ENCODE peak calls at places on chromosomes 11 and 22, in nine cellular contexts. One of them, this sample, is unnamed.
A peak's percentile ranks its signal among the peaks of the same experiment; 100 is the strongest.

GRCh38 chr11:14443642-14444041 is 56.0 kb downstream of the COPB1 start:
- DNase-seq in CD4-positive, alpha-beta T cell: no peak
- DNase-seq in ELR: peak; percentile 80
- DNase-seq in endodermal cell: no peak
- DNase-seq in central memory CD4-positive, alpha-beta T cell: no peak
- DNase-seq in mesothelial cell of epicardium: no peak
- DNase-seq in aorta: no peak
- DNase-seq in EL: peak; percentile 88
- DNase-seq in AG04449: no peak
- DNase-seq in this sample: no peak

GRCh38 chr22:48042621-48043395 is 1280.4 kb downstream of the TBC1D22A start:
- DNase-seq in CD4-positive, alpha-beta T cell: no peak
- DNase-seq in ELR: no peak
- DNase-seq in endodermal cell: no peak
- DNase-seq in central memory CD4-positive, alpha-beta T cell: no peak
- DNase-seq in mesothelial cell of epicardium: no peak
- DNase-seq in aorta: no peak
- DNase-seq in EL: no peak
- DNase-seq in AG04449: no peak
- DNase-seq in this sample: no peak

GRCh38 chr22:24187731-24188644 is 6.7 kb downstream of the SUSD2 start:
- DNase-seq in CD4-positive, alpha-beta T cell: no peak
- DNase-seq in ELR: no peak
- DNase-seq in endodermal cell: no peak
- DNase-seq in central memory CD4-positive, alpha-beta T cell: no peak
- DNase-seq in mesothelial cell of epicardium: no peak
- DNase-seq in aorta: no peak
- DNase-seq in EL: no peak
- DNase-seq in AG04449: no peak
- DNase-seq in this sample: no peak

GRCh38 chr11:111123463-111124398 is 121.8 kb upstream of the POU2AF2 start:
- DNase-seq in CD4-positive, alpha-beta T cell: no peak
- DNase-seq in ELR: no peak
- DNase-seq in endodermal cell: peak; percentile 47
- DNase-seq in central memory CD4-positive, alpha-beta T cell: no peak
- DNase-seq in mesothelial cell of epicardium: no peak
- DNase-seq in aorta: no peak
- DNase-seq in EL: no peak
- DNase-seq in AG04449: no peak
- DNase-seq in this sample: no peak

GRCh38 chr11:129093283-129093682 is 98.8 kb downstream of the ARHGAP32 start:
- DNase-seq in CD4-positive, alpha-beta T cell: no peak
- DNase-seq in ELR: no peak
- DNase-seq in endodermal cell: no peak
- DNase-seq in central memory CD4-positive, alpha-beta T cell: no peak
- DNase-seq in mesothelial cell of epicardium: no peak
- DNase-seq in aorta: no peak
- DNase-seq in EL: no peak
- DNase-seq in AG04449: no peak
- DNase-seq in this sample: no peak

GRCh38 chr11:116901211-116901610 is 63.8 kb upstream of the APOA1 start:
- DNase-seq in CD4-positive, alpha-beta T cell: no peak
- DNase-seq in ELR: no peak
- DNase-seq in endodermal cell: no peak
- DNase-seq in central memory CD4-positive, alpha-beta T cell: no peak
- DNase-seq in mesothelial cell of epicardium: no peak
- DNase-seq in aorta: no peak
- DNase-seq in EL: no peak
- DNase-seq in AG04449: no peak
- DNase-seq in this sample: no peak

GRCh38 chr22:40452730-40453487 is 82.5 kb downstream of the SGSM3 start:
- DNase-seq in CD4-positive, alpha-beta T cell: no peak
- DNase-seq in ELR: no peak
- DNase-seq in endodermal cell: no peak
- DNase-seq in central memory CD4-positive, alpha-beta T cell: no peak
- DNase-seq in mesothelial cell of epicardium: no peak
- DNase-seq in aorta: no peak
- DNase-seq in EL: no peak
- DNase-seq in AG04449: no peak
- DNase-seq in this sample: no peak

GRCh38 chr22:37616205-37617083 is 7.8 kb downstream of the GGA1 start:
- DNase-seq in CD4-positive, alpha-beta T cell: no peak
- DNase-seq in ELR: no peak
- DNase-seq in endodermal cell: no peak
- DNase-seq in central memory CD4-positive, alpha-beta T cell: no peak
- DNase-seq in mesothelial cell of epicardium: no peak
- DNase-seq in aorta: peak; percentile 43
- DNase-seq in EL: no peak
- DNase-seq in AG04449: no peak
- DNase-seq in this sample: no peak

GRCh38 chr11:72787262-72788104 is 6.4 kb downstream of the STARD10 start:
- DNase-seq in CD4-positive, alpha-beta T cell: no peak
- DNase-seq in ELR: peak; percentile 18
- DNase-seq in endodermal cell: peak; percentile 97
- DNase-seq in central memory CD4-positive, alpha-beta T cell: no peak
- DNase-seq in mesothelial cell of epicardium: no peak
- DNase-seq in aorta: no peak
- DNase-seq in EL: no peak
- DNase-seq in AG04449: no peak
- DNase-seq in this sample: no peak

GRCh38 chr11:129390303-129390816 is 14.7 kb downstream of the BARX2 start:
- DNase-seq in CD4-positive, alpha-beta T cell: no peak
- DNase-seq in ELR: no peak
- DNase-seq in endodermal cell: no peak
- DNase-seq in central memory CD4-positive, alpha-beta T cell: no peak
- DNase-seq in mesothelial cell of epicardium: no peak
- DNase-seq in aorta: no peak
- DNase-seq in EL: no peak
- DNase-seq in AG04449: no peak
- DNase-seq in this sample: no peak

GRCh38 chr11:73143126-73143838 is 1.2 kb upstream of the FCHSD2 start:
- DNase-seq in CD4-positive, alpha-beta T cell: no peak
- DNase-seq in ELR: peak; percentile 5
- DNase-seq in endodermal cell: no peak
- DNase-seq in central memory CD4-positive, alpha-beta T cell: no peak
- DNase-seq in mesothelial cell of epicardium: no peak
- DNase-seq in aorta: no peak
- DNase-seq in EL: no peak
- DNase-seq in AG04449: no peak
- DNase-seq in this sample: no peak

GRCh38 chr11:84468255-84468654 is 1158.9 kb downstream of the DLG2 start:
- DNase-seq in CD4-positive, alpha-beta T cell: no peak
- DNase-seq in ELR: no peak
- DNase-seq in endodermal cell: no peak
- DNase-seq in central memory CD4-positive, alpha-beta T cell: no peak
- DNase-seq in mesothelial cell of epicardium: no peak
- DNase-seq in aorta: no peak
- DNase-seq in EL: no peak
- DNase-seq in AG04449: no peak
- DNase-seq in this sample: no peak

GRCh38 chr11:14237333-14237988 is 121.5 kb downstream of the RRAS2 start:
- DNase-seq in CD4-positive, alpha-beta T cell: no peak
- DNase-seq in ELR: no peak
- DNase-seq in endodermal cell: no peak
- DNase-seq in central memory CD4-positive, alpha-beta T cell: no peak
- DNase-seq in mesothelial cell of epicardium: no peak
- DNase-seq in aorta: no peak
- DNase-seq in EL: no peak
- DNase-seq in AG04449: no peak
- DNase-seq in this sample: no peak

GRCh38 chr11:106156290-106156937 is 79.0 kb downstream of the AASDHPPT start:
- DNase-seq in CD4-positive, alpha-beta T cell: no peak
- DNase-seq in ELR: peak; percentile 65
- DNase-seq in endodermal cell: peak; percentile 53
- DNase-seq in central memory CD4-positive, alpha-beta T cell: no peak
- DNase-seq in mesothelial cell of epicardium: no peak
- DNase-seq in aorta: no peak
- DNase-seq in EL: peak; percentile 57
- DNase-seq in AG04449: peak; percentile 31
- DNase-seq in this sample: no peak

GRCh38 chr11:76744186-76745058 is 38.7 kb upstream of the TSKU start:
- DNase-seq in CD4-positive, alpha-beta T cell: no peak
- DNase-seq in ELR: peak; percentile 48
- DNase-seq in endodermal cell: no peak
- DNase-seq in central memory CD4-positive, alpha-beta T cell: no peak
- DNase-seq in mesothelial cell of epicardium: no peak
- DNase-seq in aorta: no peak
- DNase-seq in EL: peak; percentile 36
- DNase-seq in AG04449: no peak
- DNase-seq in this sample: no peak

GRCh38 chr11:36312593-36312990 is 16.5 kb downstream of the PRR5L start:
- DNase-seq in CD4-positive, alpha-beta T cell: no peak
- DNase-seq in ELR: peak; percentile 91
- DNase-seq in endodermal cell: no peak
- DNase-seq in central memory CD4-positive, alpha-beta T cell: no peak
- DNase-seq in mesothelial cell of epicardium: no peak
- DNase-seq in aorta: no peak
- DNase-seq in EL: peak; percentile 86
- DNase-seq in AG04449: no peak
- DNase-seq in this sample: no peak

GRCh38 chr11:47373876-47374820 is 4.2 kb downstream of the SPI1 start:
- DNase-seq in CD4-positive, alpha-beta T cell: peak; percentile 79
- DNase-seq in ELR: peak; percentile 80
- DNase-seq in endodermal cell: peak; percentile 96
- DNase-seq in central memory CD4-positive, alpha-beta T cell: peak; percentile 76
- DNase-seq in mesothelial cell of epicardium: peak; percentile 80
- DNase-seq in aorta: peak; percentile 97
- DNase-seq in EL: peak; percentile 71
- DNase-seq in AG04449: no peak
- DNase-seq in this sample: peak; percentile 87

GRCh38 chr11:70255717-70256116 is 14.8 kb upstream of the PPFIA1 start:
- DNase-seq in CD4-positive, alpha-beta T cell: no peak
- DNase-seq in ELR: no peak
- DNase-seq in endodermal cell: no peak
- DNase-seq in central memory CD4-positive, alpha-beta T cell: no peak
- DNase-seq in mesothelial cell of epicardium: no peak
- DNase-seq in aorta: no peak
- DNase-seq in EL: no peak
- DNase-seq in AG04449: no peak
- DNase-seq in this sample: no peak

GRCh38 chr11:79344765-79345164 is 96.1 kb downstream of the TENM4 start:
- DNase-seq in CD4-positive, alpha-beta T cell: no peak
- DNase-seq in ELR: no peak
- DNase-seq in endodermal cell: no peak
- DNase-seq in central memory CD4-positive, alpha-beta T cell: no peak
- DNase-seq in mesothelial cell of epicardium: no peak
- DNase-seq in aorta: no peak
- DNase-seq in EL: no peak
- DNase-seq in AG04449: no peak
- DNase-seq in this sample: no peak

GRCh38 chr22:21942407-21942895 is 10.2 kb downstream of the PPM1F start:
- DNase-seq in CD4-positive, alpha-beta T cell: no peak
- DNase-seq in ELR: peak; percentile 93
- DNase-seq in endodermal cell: no peak
- DNase-seq in central memory CD4-positive, alpha-beta T cell: no peak
- DNase-seq in mesothelial cell of epicardium: no peak
- DNase-seq in aorta: peak; percentile 91
- DNase-seq in EL: peak; percentile 91
- DNase-seq in AG04449: no peak
- DNase-seq in this sample: no peak

GRCh38 chr22:33825761-33826160 is 94.5 kb downstream of the LARGE1 start:
- DNase-seq in CD4-positive, alpha-beta T cell: no peak
- DNase-seq in ELR: no peak
- DNase-seq in endodermal cell: no peak
- DNase-seq in central memory CD4-positive, alpha-beta T cell: no peak
- DNase-seq in mesothelial cell of epicardium: no peak
- DNase-seq in aorta: no peak
- DNase-seq in EL: no peak
- DNase-seq in AG04449: no peak
- DNase-seq in this sample: no peak

GRCh38 chr11:32386770-32387377 is 48.5 kb downstream of the WT1 start:
- DNase-seq in CD4-positive, alpha-beta T cell: no peak
- DNase-seq in ELR: peak; percentile 59
- DNase-seq in endodermal cell: no peak
- DNase-seq in central memory CD4-positive, alpha-beta T cell: no peak
- DNase-seq in mesothelial cell of epicardium: no peak
- DNase-seq in aorta: no peak
- DNase-seq in EL: peak; percentile 42
- DNase-seq in AG04449: no peak
- DNase-seq in this sample: no peak

GRCh38 chr11:109960831-109961230 is 132.4 kb upstream of the ZC3H12C start:
- DNase-seq in CD4-positive, alpha-beta T cell: no peak
- DNase-seq in ELR: no peak
- DNase-seq in endodermal cell: peak; percentile 45
- DNase-seq in central memory CD4-positive, alpha-beta T cell: no peak
- DNase-seq in mesothelial cell of epicardium: no peak
- DNase-seq in aorta: no peak
- DNase-seq in EL: peak; percentile 45
- DNase-seq in AG04449: peak; percentile 59
- DNase-seq in this sample: no peak

GRCh38 chr11:363948-364761 is 5.1 kb upstream of the B4GALNT4 start:
- DNase-seq in CD4-positive, alpha-beta T cell: peak; percentile 71
- DNase-seq in ELR: peak; percentile 65
- DNase-seq in endodermal cell: peak; percentile 85
- DNase-seq in central memory CD4-positive, alpha-beta T cell: peak; percentile 62
- DNase-seq in mesothelial cell of epicardium: no peak
- DNase-seq in aorta: peak; percentile 78
- DNase-seq in EL: peak; percentile 61
- DNase-seq in AG04449: no peak
- DNase-seq in this sample: peak; percentile 79

GRCh38 chr11:69213315-69213714 is 57.6 kb downstream of the SMIM38 start:
- DNase-seq in CD4-positive, alpha-beta T cell: no peak
- DNase-seq in ELR: no peak
- DNase-seq in endodermal cell: peak; percentile 20
- DNase-seq in central memory CD4-positive, alpha-beta T cell: no peak
- DNase-seq in mesothelial cell of epicardium: no peak
- DNase-seq in aorta: peak; percentile 25
- DNase-seq in EL: no peak
- DNase-seq in AG04449: no peak
- DNase-seq in this sample: no peak

GRCh38 chr22:19789406-19789805 is 28.8 kb downstream of the TBX1 start:
- DNase-seq in CD4-positive, alpha-beta T cell: no peak
- DNase-seq in ELR: no peak
- DNase-seq in endodermal cell: no peak
- DNase-seq in central memory CD4-positive, alpha-beta T cell: no peak
- DNase-seq in mesothelial cell of epicardium: no peak
- DNase-seq in aorta: no peak
- DNase-seq in EL: no peak
- DNase-seq in AG04449: no peak
- DNase-seq in this sample: no peak

GRCh38 chr22:37329239-37330140 is 47.2 kb downstream of the CYTH4 start:
- DNase-seq in CD4-positive, alpha-beta T cell: no peak
- DNase-seq in ELR: peak; percentile 95
- DNase-seq in endodermal cell: no peak
- DNase-seq in central memory CD4-positive, alpha-beta T cell: no peak
- DNase-seq in mesothelial cell of epicardium: no peak
- DNase-seq in aorta: no peak
- DNase-seq in EL: peak; percentile 85
- DNase-seq in AG04449: no peak
- DNase-seq in this sample: no peak

GRCh38 chr11:76314741-76315090 is 66.2 kb downstream of the THAP12 start:
- DNase-seq in CD4-positive, alpha-beta T cell: no peak
- DNase-seq in ELR: peak; percentile 73
- DNase-seq in endodermal cell: peak; percentile 61
- DNase-seq in central memory CD4-positive, alpha-beta T cell: no peak
- DNase-seq in mesothelial cell of epicardium: no peak
- DNase-seq in aorta: no peak
- DNase-seq in EL: peak; percentile 66
- DNase-seq in AG04449: peak; percentile 24
- DNase-seq in this sample: no peak

GRCh38 chr11:27497911-27498310 is 8.7 kb downstream of the LIN7C start:
- DNase-seq in CD4-positive, alpha-beta T cell: no peak
- DNase-seq in ELR: no peak
- DNase-seq in endodermal cell: no peak
- DNase-seq in central memory CD4-positive, alpha-beta T cell: no peak
- DNase-seq in mesothelial cell of epicardium: no peak
- DNase-seq in aorta: no peak
- DNase-seq in EL: no peak
- DNase-seq in AG04449: no peak
- DNase-seq in this sample: no peak

GRCh38 chr22:31550871-31551370 is 54.6 kb downstream of the SFI1 start:
- DNase-seq in CD4-positive, alpha-beta T cell: no peak
- DNase-seq in ELR: no peak
- DNase-seq in endodermal cell: no peak
- DNase-seq in central memory CD4-positive, alpha-beta T cell: no peak
- DNase-seq in mesothelial cell of epicardium: no peak
- DNase-seq in aorta: no peak
- DNase-seq in EL: no peak
- DNase-seq in AG04449: no peak
- DNase-seq in this sample: no peak

GRCh38 chr11:132007184-132007583 is 636.8 kb downstream of the NTM start:
- DNase-seq in CD4-positive, alpha-beta T cell: no peak
- DNase-seq in ELR: no peak
- DNase-seq in endodermal cell: no peak
- DNase-seq in central memory CD4-positive, alpha-beta T cell: no peak
- DNase-seq in mesothelial cell of epicardium: no peak
- DNase-seq in aorta: no peak
- DNase-seq in EL: no peak
- DNase-seq in AG04449: no peak
- DNase-seq in this sample: no peak